ENCODE peak calls at places on chromosomes 6 and 20, in ten cellular contexts. O is GM06990; J is bronchial epithelial cell; N is D341Med; Q is naive thymus-derived CD8-positive, alpha-beta T cell; S is stimulated activated CD4-positive, alpha-beta T cell treated with anti-CD3 and anti-CD28 coated beads, Interleukin-12 subunit alpha, Interleukin-12 subunit beta, amount 100 ng/mL, for 4 hours; K is NCI-H146; A is HS-27A; D is RWPE1; B is breast epithelium. T is an unnamed sample.

GRCh38 chr20:48455606-48456360 is 372.0 kb downstream of the PREX1 start:
- DNase-seq in O (no peak), K (no peak), S (no peak), D (peak; percentile 86), B (peak; percentile 33), N (no peak), Q (no peak), J (peak; percentile 10), A (no peak), T (no peak)

GRCh38 chr20:33061626-33062025 is 7.9 kb downstream of the BPIFB3 start:
- DNase-seq in O (no peak), A (no peak), D (no peak), N (peak; percentile 83), Q (no peak), J (no peak), K (no peak), B (no peak), S (no peak), T (no peak)

GRCh38 chr20:38165089-38165965 is at the start of gene TGM2:
- DNase-seq in N (peak; percentile 91), D (peak; percentile 71), O (peak; percentile 73), S (peak; percentile 30), B (no peak), J (peak; percentile 47), Q (peak; percentile 5), A (no peak), K (peak; percentile 77), T (peak; percentile 51)

GRCh38 chr6:8820313-8820712 is 385.0 kb upstream of the SLC35B3 start:
- DNase-seq in J (no peak), S (no peak), A (no peak), Q (no peak), K (no peak), O (no peak), B (no peak), N (no peak), D (no peak), T (no peak)

GRCh38 chr20:32470025-32470861 is 112.1 kb downstream of the ASXL1 start:
- DNase-seq in N (peak; percentile 80), O (no peak), B (no peak), S (no peak), K (peak; percentile 54), J (peak; percentile 35), Q (no peak), A (no peak), D (no peak), T (no peak)

GRCh38 chr6:38722727-38723334 is 7.7 kb downstream of the DNAH8 start:
- DNase-seq in D (no peak), S (no peak), Q (no peak), O (no peak), J (no peak), K (no peak), N (no peak), B (no peak), A (no peak), T (no peak)

GRCh38 chr20:1941226-1941625 is 46.0 kb downstream of the SIRPA start:
- DNase-seq in D (peak; percentile 98), S (no peak), Q (no peak), N (no peak), J (peak; percentile 98), O (no peak), B (peak; percentile 91), K (no peak), A (no peak), T (no peak)

GRCh38 chr6:107634147-107635057 is 144.5 kb downstream of the SOBP start:
- DNase-seq in N (peak; percentile 44), S (no peak), O (no peak), A (no peak), D (no peak), Q (peak; percentile 25), K (no peak), B (no peak), J (no peak), T (peak; percentile 26)

GRCh38 chr6:15573376-15573775 is 89.5 kb downstream of the DTNBP1 start:
- DNase-seq in D (no peak), O (no peak), B (no peak), S (no peak), N (no peak), K (no peak), A (no peak), Q (no peak), J (no peak), T (no peak)

GRCh38 chr6:165486183-165487137 is 176.6 kb downstream of the PDE10A start:
- DNase-seq in Q (no peak), O (peak; percentile 9), K (no peak), S (no peak), J (no peak), D (no peak), B (no peak), N (no peak), A (no peak), T (no peak)

GRCh38 chr20:56468317-56469076 is at the start of gene RTF2:
- DNase-seq in J (peak; percentile 76), B (peak; percentile 87), Q (peak; percentile 98), K (peak; percentile 95), N (peak; percentile 98), O (peak; percentile 96), S (peak; percentile 95), D (peak; percentile 94), A (peak; percentile 81), T (peak; percentile 98)

GRCh38 chr20:6044102-6044501 is 9.8 kb downstream of the LRRN4 start:
- DNase-seq in J (no peak), A (no peak), K (no peak), Q (no peak), O (no peak), D (no peak), S (no peak), N (no peak), B (no peak), T (no peak)

GRCh38 chr6:106870069-106870468 is 104.5 kb downstream of the CD24 start:
- DNase-seq in A (peak; percentile 45), J (peak; percentile 99), S (no peak), Q (no peak), B (peak; percentile 40), N (no peak), O (no peak), D (peak; percentile 85), K (no peak), T (no peak)

GRCh38 chr6:43115365-43115764 is 39.3 kb downstream of the PTK7 start:
- DNase-seq in S (no peak), Q (no peak), A (no peak), O (no peak), J (peak; percentile 74), N (no peak), B (no peak), K (peak; percentile 89), D (peak; percentile 66), T (no peak)

GRCh38 chr20:36919715-36920333 is 31.7 kb downstream of the SAMHD1 start:
- DNase-seq in Q (peak; percentile 63), S (no peak), D (peak; percentile 80), K (peak; percentile 42), J (peak; percentile 58), N (peak; percentile 63), B (no peak), O (peak; percentile 14), A (peak; percentile 24), T (no peak)

GRCh38 chr6:48826318-48826595 is 636.8 kb downstream of the MMUT start:
- DNase-seq in B (no peak), J (no peak), N (no peak), D (no peak), O (no peak), S (no peak), A (peak; percentile 51), K (no peak), Q (no peak), T (no peak)

GRCh38 chr6:26205161-26205624 is 118.0 kb downstream of the HFE start:
- DNase-seq in K (peak; percentile 92), D (peak; percentile 79), S (peak; percentile 63), B (peak; percentile 87), N (peak; percentile 73), A (peak; percentile 51), Q (peak; percentile 89), O (peak; percentile 79), J (peak; percentile 74), T (peak; percentile 72)

GRCh38 chr6:34235605-34236422 is 859 bp upstream of the HMGA1 start:
- DNase-seq in N (peak; percentile 31), K (no peak), B (no peak), D (peak; percentile 80), O (peak; percentile 83), A (no peak), J (peak; percentile 89), Q (peak; percentile 78), S (peak; percentile 66), T (peak; percentile 60)

GRCh38 chr6:101534821-101535220 is 141.3 kb downstream of the GRIK2 start:
- DNase-seq in N (no peak), J (no peak), O (no peak), A (no peak), S (no peak), D (no peak), B (no peak), K (no peak), Q (no peak), T (no peak)

T was measured in activated T-cell treated with anti-CD3 and anti-CD28 coated beads for 48 hours.